ENCODE peak calls at places on chromosomes 1 and 21, in seven cellular contexts. C, P, Z, Q, M, F and O are unnamed samples.

GRCh38 chr1:231092380-231092779 is 52.3 kb upstream of the FAM89A start:
- DNase-seq in C (no peak), P (no peak), Z (no peak), Q (no peak), M (no peak), F (no peak), O (no peak)

GRCh38 chr1:41806472-41807155 is 112.1 kb downstream of the HIVEP3 start:
- DNase-seq in C (no peak), P (no peak), Z (no peak), Q (no peak), M (no peak), F (no peak), O (no peak)

GRCh38 chr1:180911640-180912161 is 996 bp upstream of the KIAA1614 start:
- DNase-seq in C (peak; percentile 13), P (no peak), Z (peak; percentile 44), Q (no peak), M (no peak), F (no peak), O (peak; percentile 24)

GRCh38 chr1:55443175-55443933 is 228.2 kb upstream of the USP24 start:
- DNase-seq in C (peak; percentile 99), P (no peak), Z (peak; percentile 70), Q (no peak), M (no peak), F (no peak), O (peak; percentile 58)

GRCh38 chr1:11746795-11747487 is 11.0 kb downstream of the AGTRAP start:
- DNase-seq in C (no peak), P (no peak), Z (no peak), Q (no peak), M (no peak), F (no peak), O (no peak)

GRCh38 chr1:218558411-218558810 is 213.3 kb downstream of the TGFB2 start:
- DNase-seq in C (no peak), P (no peak), Z (no peak), Q (no peak), M (no peak), F (no peak), O (peak; percentile 44)

GRCh38 chr1:87017994-87018672 is 103.7 kb downstream of the HS2ST1 start:
- DNase-seq in C (peak; percentile 6), P (no peak), Z (no peak), Q (no peak), M (no peak), F (no peak), O (no peak)

GRCh38 chr1:198763298-198763714 is 124.5 kb downstream of the PTPRC start:
- DNase-seq in C (peak; percentile 46), P (no peak), Z (no peak), Q (no peak), M (no peak), F (no peak), O (peak; percentile 75)

GRCh38 chr1:42999308-42999707 is 40.6 kb upstream of the SLC2A1 start:
- DNase-seq in C (no peak), P (no peak), Z (no peak), Q (no peak), M (no peak), F (no peak), O (no peak)

GRCh38 chr1:226650236-226650841 is 88.7 kb downstream of the ITPKB start:
- DNase-seq in C (no peak), P (no peak), Z (no peak), Q (no peak), M (no peak), F (no peak), O (peak; percentile 77)

GRCh38 chr1:107499139-107499744 is 358.4 kb downstream of the NTNG1 start:
- DNase-seq in C (no peak), P (no peak), Z (no peak), Q (no peak), M (no peak), F (no peak), O (no peak)

GRCh38 chr1:231171623-231172197 is 9.9 kb downstream of the TRIM67 start:
- DNase-seq in C (no peak), P (no peak), Z (no peak), Q (no peak), M (no peak), F (no peak), O (no peak)

GRCh38 chr1:52368383-52369172 is 2.6 kb upstream of the CC2D1B start:
- DNase-seq in C (no peak), P (peak; percentile 76), Z (peak; percentile 71), Q (peak; percentile 5), M (peak; percentile 70), F (no peak), O (peak; percentile 67)

GRCh38 chr21:41769106-41769505 is 2.3 kb upstream of the RIPK4 start:
- DNase-seq in C (no peak), P (no peak), Z (no peak), Q (no peak), M (no peak), F (no peak), O (no peak)

GRCh38 chr1:155206891-155207577 is 663 bp downstream of the THBS3 start:
- DNase-seq in C (peak; percentile 71), P (peak; percentile 85), Z (peak; percentile 88), Q (peak; percentile 32), M (peak; percentile 83), F (no peak), O (peak; percentile 92)

GRCh38 chr1:160211010-160211790 is 6.0 kb downstream of the PEA15 start:
- DNase-seq in C (no peak), P (no peak), Z (peak; percentile 61), Q (no peak), M (no peak), F (no peak), O (no peak)

GRCh38 chr1:15936025-15936424 is 39.9 kb downstream of the ZBTB17 start:
- DNase-seq in C (no peak), P (no peak), Z (no peak), Q (no peak), M (no peak), F (no peak), O (no peak)

GRCh38 chr1:109821831-109822745 is 58.4 kb upstream of the EPS8L3 start:
- DNase-seq in C (peak; percentile 68), P (no peak), Z (no peak), Q (no peak), M (no peak), F (no peak), O (peak; percentile 41)

GRCh38 chr1:39890267-39890666 is 7.0 kb upstream of the TRIT1 start:
- DNase-seq in C (no peak), P (no peak), Z (no peak), Q (no peak), M (no peak), F (no peak), O (no peak)

GRCh38 chr1:34757386-34757785 is 2.2 kb upstream of the GJB4 start:
- DNase-seq in C (no peak), P (no peak), Z (no peak), Q (no peak), M (no peak), F (no peak), O (no peak)

GRCh38 chr21:46297311-46298082 is 11.4 kb downstream of the YBEY start:
- DNase-seq in C (no peak), P (no peak), Z (no peak), Q (no peak), M (no peak), F (no peak), O (peak; percentile 52)

GRCh38 chr21:16279658-16280581 is 550.1 kb downstream of the USP25 start:
- DNase-seq in C (peak; percentile 22), P (peak; percentile 90), Z (peak; percentile 58), Q (no peak), M (no peak), F (no peak), O (peak; percentile 1)

GRCh38 chr1:33501309-33501708 is 28.9 kb downstream of the ZSCAN20 start:
- DNase-seq in C (no peak), P (no peak), Z (no peak), Q (no peak), M (no peak), F (no peak), O (no peak)

GRCh38 chr1:31815307-31815645 is 546 bp downstream of the SPOCD1 start:
- DNase-seq in C (no peak), P (no peak), Z (no peak), Q (no peak), M (no peak), F (no peak), O (no peak)

GRCh38 chr1:87089823-87090222 is 175.4 kb downstream of the HS2ST1 start:
- DNase-seq in C (no peak), P (no peak), Z (no peak), Q (no peak), M (no peak), F (no peak), O (no peak)

GRCh38 chr1:119603695-119604094 is 44.4 kb downstream of the ZNF697 start:
- DNase-seq in C (no peak), P (no peak), Z (no peak), Q (no peak), M (no peak), F (no peak), O (peak; percentile 51)

GRCh38 chr1:169868978-169869377 is 24.7 kb downstream of the SCYL3 start:
- DNase-seq in C (no peak), P (no peak), Z (no peak), Q (no peak), M (no peak), F (no peak), O (no peak)

GRCh38 chr21:44767834-44768831 is 33.5 kb downstream of the UBE2G2 start:
- DNase-seq in C (no peak), P (peak; percentile 86), Z (peak; percentile 61), Q (no peak), M (no peak), F (no peak), O (no peak)